ENCODE peak calls at places on chromosomes 13 and 19, in nine cellular contexts. H is ovary, Z is endodermal cell, R is cardiac muscle cell, Y is type B pancreatic cell, O is foreskin fibroblast, Q is GM12865, A is progenitor cell of endocrine pancreas, K is heart right ventricle. I is an unnamed sample.

GRCh38 chr19:42184401-42184861 is 33.0 kb downstream of the DEDD2 start:
- DNase-seq in Z (peak), A (peak), O (peak), Q (peak), Y (peak), H (peak), R (peak), K (peak), I (peak)

GRCh38 chr19:6970478-6970877 is 50.8 kb downstream of the MBD3L2B start:
- DNase-seq in R (no peak), A (no peak), Q (peak), H (no peak), K (no peak), Y (no peak), Z (no peak), O (no peak), I (no peak)

GRCh38 chr19:49921871-49922755 is 6.9 kb upstream of the ATF5 start:
- DNase-seq in Z (peak), A (no peak), O (peak), Y (no peak), H (no peak), R (no peak), K (no peak), Q (no peak), I (no peak)

GRCh38 chr13:46168341-46168740 is 13.6 kb downstream of the LCP1 start:
- DNase-seq in O (peak), Q (peak), Y (no peak), H (no peak), Z (no peak), R (no peak), K (no peak), A (no peak), I (no peak)

GRCh38 chr19:46381746-46382345 is 31.5 kb downstream of the CCDC8 start:
- DNase-seq in Z (no peak), O (no peak), Y (peak), Q (no peak), H (no peak), R (no peak), K (no peak), A (no peak), I (no peak)

GRCh38 chr13:100382787-100383186 is 205.8 kb downstream of the GGACT start:
- DNase-seq in Y (no peak), R (no peak), Q (no peak), A (no peak), K (no peak), H (no peak), Z (no peak), O (no peak), I (no peak)

GRCh38 chr19:14091086-14091884 is 734 bp upstream of the SAMD1 start:
- DNase-seq in K (no peak), A (peak), Y (no peak), O (peak), R (no peak), Z (peak), H (no peak), Q (peak), I (no peak)

GRCh38 chr19:45215391-45216191 is 29.6 kb downstream of the EXOC3L2 start:
- DNase-seq in Y (no peak), R (peak), Z (peak), O (no peak), H (no peak), K (peak), Q (no peak), A (peak), I (no peak)

GRCh38 chr19:19871932-19872331 is 6.2 kb downstream of the ZNF253 start:
- DNase-seq in O (no peak), R (no peak), A (no peak), H (no peak), K (no peak), Q (no peak), Y (no peak), Z (no peak), I (no peak)

GRCh38 chr19:2494447-2495129 is 18.7 kb downstream of the GADD45B start:
- DNase-seq in O (peak), A (peak), Q (peak), R (peak), Y (no peak), Z (no peak), K (peak), H (peak), I (peak)

GRCh38 chr13:80345771-80346510 is 5.0 kb upstream of the SPRY2 start:
- DNase-seq in Y (no peak), H (no peak), A (no peak), O (no peak), R (no peak), Z (no peak), K (no peak), Q (no peak), I (peak)

GRCh38 chr13:113923376-113924063 is 50.4 kb downstream of the C13orf46 start:
- DNase-seq in O (no peak), H (peak), R (no peak), Z (peak), Q (no peak), K (no peak), Y (peak), A (no peak), I (peak)

GRCh38 chr19:5037936-5038335 is 69.0 kb downstream of the KDM4B start:
- DNase-seq in R (no peak), A (no peak), O (no peak), K (no peak), H (no peak), Y (no peak), Z (no peak), Q (no peak), I (no peak)

GRCh38 chr13:73608731-73609485 is 525.3 kb downstream of the KLF12 start:
- DNase-seq in O (no peak), H (no peak), K (no peak), Q (no peak), R (no peak), A (no peak), Z (no peak), Y (no peak), I (no peak)

GRCh38 chr13:46097663-46098062 is 7.2 kb downstream of the CPB2 start:
- DNase-seq in O (no peak), Y (no peak), K (no peak), A (no peak), H (no peak), Q (no peak), R (no peak), Z (no peak), I (no peak)

GRCh38 chr13:74040200-74040599 is 94.0 kb downstream of the KLF12 start:
- DNase-seq in A (peak), R (peak), O (no peak), K (peak), Z (peak), H (no peak), Y (no peak), Q (peak), I (peak)

GRCh38 chr19:49315111-49315510 is 9.9 kb downstream of the SLC6A16 start:
- DNase-seq in Z (no peak), Q (no peak), K (no peak), A (no peak), Y (no peak), R (no peak), O (no peak), H (no peak), I (no peak)

GRCh38 chr19:48992571-48993174 is 436 bp downstream of the GYS1 start:
- DNase-seq in Q (no peak), H (no peak), K (no peak), Y (no peak), A (no peak), O (no peak), R (no peak), Z (no peak), I (no peak)

GRCh38 chr19:33813391-33814101 is 16.9 kb downstream of the KCTD15 start:
- DNase-seq in A (no peak), H (no peak), Y (no peak), Z (peak), R (no peak), O (no peak), Q (no peak), K (no peak), I (no peak)

GRCh38 chr19:3358392-3358918 is 7.9 kb upstream of the NFIC start:
- DNase-seq in Y (no peak), O (no peak), Z (no peak), K (no peak), A (no peak), Q (no peak), H (peak), R (no peak), I (no peak)

GRCh38 chr13:54744747-54745146 is 1716.1 kb downstream of the OLFM4 start:
- DNase-seq in R (no peak), H (no peak), Y (no peak), Q (no peak), O (no peak), K (no peak), A (no peak), Z (no peak), I (no peak)

DNA sequence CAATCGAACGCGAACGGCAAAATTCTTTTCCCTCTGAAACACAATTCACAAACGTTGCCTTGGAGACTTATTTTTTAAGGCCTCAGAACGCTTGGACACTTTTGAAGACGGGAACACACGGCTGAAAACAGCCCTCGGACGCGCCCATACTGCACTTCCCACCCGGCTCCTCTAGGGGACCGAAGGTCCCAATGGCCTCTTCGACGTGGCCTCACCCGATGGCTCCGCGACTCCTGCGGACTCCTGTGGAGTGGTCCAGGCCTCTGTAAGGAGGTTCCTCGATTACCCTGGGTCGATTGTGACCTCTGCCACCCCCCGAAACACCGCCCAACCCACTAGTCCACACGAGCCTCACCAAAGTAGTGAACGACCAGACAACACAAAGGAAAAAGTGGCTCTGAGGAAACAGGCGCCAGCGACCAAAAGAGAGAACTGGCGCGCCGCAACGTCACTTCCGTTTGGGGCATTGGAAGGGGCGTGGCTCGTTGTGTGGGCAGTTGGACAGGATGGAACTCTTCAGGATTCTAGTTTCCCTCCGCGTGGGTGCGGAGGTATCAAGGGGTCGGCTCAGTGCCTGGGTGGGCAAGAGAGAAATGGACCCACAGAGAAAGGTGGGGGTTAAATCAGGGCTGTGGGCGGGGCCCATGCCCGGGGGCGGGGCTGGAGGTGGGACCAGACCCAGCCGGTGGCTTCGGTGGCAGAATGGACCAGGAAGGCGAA is at the start of gene ZNF560:
- DNase-seq in A (no peak), Y (no peak), Q (no peak), K (no peak), H (peak), R (peak), O (peak), Z (peak), I (no peak)
- TF ChIP-seq CTCF in A (no peak), Y (no peak), Q (no peak), K (no peak), H (no peak), R (peak), O (peak), Z (peak), I (no peak)

DNA sequence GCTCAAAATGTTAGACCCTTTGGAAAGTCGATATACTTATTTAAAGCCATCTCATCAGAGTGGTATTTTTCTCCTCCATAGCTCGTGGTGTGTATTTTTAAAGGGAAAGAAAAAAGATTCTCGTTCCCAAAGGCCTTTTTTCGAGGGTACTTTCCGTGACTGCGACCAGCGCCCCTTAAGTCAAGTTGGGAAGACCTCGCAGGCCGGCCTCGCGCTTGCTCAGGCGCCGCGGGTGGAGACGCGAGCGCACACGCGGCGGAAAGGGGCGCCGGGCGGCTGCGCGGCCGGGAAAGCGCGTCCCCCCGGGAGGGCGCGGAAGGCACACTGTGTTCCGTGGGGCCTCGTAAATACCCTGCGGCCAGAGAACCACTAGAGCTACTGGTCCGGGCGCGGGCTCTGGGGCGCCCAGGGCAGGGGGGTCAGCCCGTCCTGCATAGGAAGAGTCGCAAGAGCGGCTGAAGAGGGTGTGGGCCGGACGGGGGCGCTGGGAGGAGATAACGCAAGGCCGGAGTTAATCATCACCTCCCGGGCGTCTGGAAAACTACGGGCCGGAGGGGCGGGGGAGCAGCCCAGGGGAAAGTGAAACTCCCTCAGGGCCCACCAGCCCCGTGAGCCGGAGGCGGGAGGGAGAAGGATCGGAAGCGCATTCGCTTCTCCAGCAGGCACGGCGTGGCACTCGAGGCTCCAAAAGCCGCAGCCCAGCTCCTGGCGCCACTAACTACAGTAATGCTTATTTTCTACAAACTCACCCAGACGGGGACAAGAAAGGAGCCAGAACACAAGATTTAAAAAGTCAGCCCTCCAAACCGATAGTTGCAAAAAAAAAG is 1.2 kb upstream of the WBP4 start:
- DNase-seq in Q (peak), H (peak), Z (peak), O (peak), R (peak), A (peak), K (peak), Y (peak), I (peak)
- TF ChIP-seq CTCF in Q (peak), H (peak), Z (peak), O (peak), R (peak), A (peak), K (peak), Y (peak), I (peak)

GRCh38 chr13:30804474-30804873 is 69.1 kb downstream of the ALOX5AP start:
- DNase-seq in R (no peak), A (no peak), O (no peak), H (no peak), Z (no peak), Q (no peak), Y (no peak), K (no peak), I (no peak)
- TF ChIP-seq CTCF in R (peak), A (no peak), O (peak), H (no peak), Z (peak), Q (no peak), Y (peak), K (no peak), I (no peak)

GRCh38 chr13:24308488-24309020 is 826 bp upstream of the C1QTNF9 start:
- DNase-seq in H (no peak), A (no peak), K (no peak), Q (no peak), Z (no peak), R (no peak), Y (no peak), O (no peak), I (no peak)

GRCh38 chr13:24308068-24308445 is 1.3 kb upstream of the C1QTNF9 start:
- DNase-seq in K (peak), H (no peak), Q (no peak), Y (no peak), A (no peak), Z (no peak), O (no peak), R (no peak), I (no peak)

DNA sequence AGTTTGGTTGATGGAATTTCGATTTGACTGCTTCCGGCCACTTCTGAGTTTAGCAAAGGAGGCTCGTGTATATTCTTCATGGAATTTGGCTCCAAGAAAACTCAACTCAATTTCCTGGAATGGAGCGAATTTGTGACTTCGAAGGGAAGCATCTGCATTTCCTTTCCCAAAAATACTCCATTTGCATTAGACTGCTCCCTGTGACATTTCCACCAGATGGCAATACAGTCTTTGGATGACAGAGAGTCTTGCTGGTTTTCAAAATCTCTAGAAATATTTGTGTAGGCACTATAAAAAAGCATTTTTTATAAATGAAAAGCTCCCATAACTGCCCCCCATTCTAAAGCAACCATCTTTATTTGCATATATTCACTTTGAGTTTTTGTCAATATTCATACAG is 4.1 kb downstream of the C1QTNF9 start:
- DNase-seq in O (peak), Z (no peak), A (no peak), R (no peak), K (no peak), H (no peak), Q (no peak), Y (no peak), I (no peak)
- TF ChIP-seq CTCF in O (peak), Z (peak), A (peak), R (peak), K (peak), H (no peak), Q (no peak), Y (peak), I (peak)

DNA sequence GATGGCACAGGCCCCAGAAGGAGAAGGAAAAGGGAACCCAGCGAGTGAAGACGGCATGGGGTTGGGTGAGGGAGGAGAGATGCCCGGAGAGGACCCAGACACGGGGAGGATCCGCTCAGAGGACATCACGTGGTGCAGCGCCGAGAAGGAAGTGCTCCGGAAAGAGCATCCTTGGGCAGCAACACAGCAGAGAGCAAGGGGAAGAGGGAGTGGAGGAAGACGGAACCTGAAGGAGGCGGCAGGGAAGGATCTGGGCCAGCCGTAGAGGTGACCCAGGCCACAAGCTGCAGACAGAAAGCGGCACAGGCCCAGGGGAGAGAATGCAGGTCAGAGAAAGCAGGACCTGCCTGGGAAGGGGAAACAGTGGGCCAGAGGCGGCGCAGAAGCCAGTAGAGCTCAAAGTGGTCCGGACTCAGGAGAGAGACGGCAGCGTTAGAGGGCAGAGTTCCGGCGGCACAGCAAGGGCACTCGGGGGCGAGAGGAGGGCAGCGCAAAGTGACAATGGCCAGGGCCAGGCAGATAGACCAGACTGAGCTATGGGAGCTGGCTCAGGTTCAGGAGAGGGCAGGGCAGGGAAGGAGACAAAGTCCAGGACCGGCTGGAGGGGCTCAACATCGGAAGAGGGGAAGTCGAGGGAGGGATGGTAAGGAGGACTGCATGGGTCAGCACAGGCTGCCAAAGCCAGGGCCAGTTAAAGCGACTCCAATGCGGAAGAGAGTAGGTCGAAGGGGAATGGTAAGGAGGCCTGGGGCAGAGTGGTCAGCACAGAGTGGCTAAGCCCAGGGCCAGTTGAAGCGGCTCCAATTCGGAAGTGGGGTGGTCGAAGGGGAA is 990 bp downstream of the PPP1R12C start:
- DNase-seq in H (peak), Q (peak), K (peak), Z (peak), R (no peak), A (no peak), Y (no peak), O (peak), I (peak)
- TF ChIP-seq CTCF in H (no peak), Q (no peak), K (no peak), Z (no peak), R (no peak), A (no peak), Y (no peak), O (no peak), I (no peak)

GRCh38 chr13:50170447-50171037 is 155.3 kb downstream of the KCNRG start:
- DNase-seq in R (no peak), O (no peak), K (no peak), Q (no peak), Y (no peak), A (no peak), Z (no peak), H (no peak), I (no peak)
- TF ChIP-seq CTCF in R (peak), O (peak), K (peak), Q (no peak), Y (peak), A (no peak), Z (no peak), H (no peak), I (peak)